ENCODE peak calls at places on chromosomes 2 and 18, in eight cellular contexts. V is AG08396; S is amygdala; J is NCI-H2081; U is substantia nigra; X is ELF-1; Q is activated CD8-positive, alpha-beta memory T cell treated with anti-CD3 and anti-CD28 coated beads for 24 hours; K is EL. G is an unnamed sample.

GRCh38 chr2:3289971-3290370 is 87.6 kb downstream of the EIPR1 start:
- DNase-seq in U (no peak), K (no peak), V (no peak), S (no peak), X (no peak), J (no peak), Q (no peak), G (no peak)

GRCh38 chr18:47908523-47909039 is 21.9 kb downstream of the SMAD2 start:
- DNase-seq in K (no peak), Q (no peak), V (no peak), U (no peak), J (peak; percentile 12), S (no peak), X (no peak), G (no peak)

GRCh38 chr2:120580709-120581108 is 155.0 kb upstream of the GLI2 start:
- DNase-seq in V (no peak), K (no peak), X (no peak), S (no peak), U (no peak), J (no peak), Q (no peak), G (no peak)

GRCh38 chr2:64204006-64204632 is 59.9 kb upstream of the PELI1 start:
- DNase-seq in J (no peak), V (peak; percentile 11), U (peak; percentile 29), X (peak; percentile 56), S (no peak), Q (peak; percentile 73), K (peak; percentile 57), G (no peak)

GRCh38 chr2:213166109-213166508 is 14.7 kb upstream of the IKZF2 start:
- DNase-seq in K (no peak), Q (no peak), J (no peak), V (no peak), U (no peak), S (no peak), X (no peak), G (no peak)

GRCh38 chr2:227147023-227147422 is 17.0 kb downstream of the COL4A4 start:
- DNase-seq in K (peak; percentile 79), J (no peak), Q (no peak), V (no peak), S (no peak), X (no peak), U (no peak), G (no peak)

GRCh38 chr2:205759286-205759685 is 77.0 kb downstream of the NRP2 start:
- DNase-seq in X (no peak), Q (no peak), V (no peak), J (no peak), S (no peak), K (no peak), U (no peak), G (no peak)

GRCh38 chr2:154836622-154837021 is 138.1 kb downstream of the KCNJ3 start:
- DNase-seq in V (no peak), Q (no peak), U (no peak), J (peak; percentile 91), K (no peak), S (no peak), X (no peak), G (no peak)

GRCh38 chr2:14720739-14721138 is 88.2 kb downstream of the LRATD1 start:
- DNase-seq in V (no peak), J (no peak), X (no peak), S (no peak), U (no peak), K (no peak), Q (no peak), G (no peak)

GRCh38 chr18:13366977-13367892 is 148.7 kb downstream of the LDLRAD4 start:
- DNase-seq in Q (peak; percentile 53), J (no peak), V (no peak), U (no peak), K (no peak), X (no peak), S (no peak), G (no peak)

GRCh38 chr2:39546409-39546808 is 109.3 kb upstream of the MAP4K3 start:
- DNase-seq in Q (no peak), V (no peak), U (no peak), J (no peak), S (no peak), K (no peak), X (no peak), G (no peak)

GRCh38 chr2:65731476-65731875 is 299.1 kb upstream of the SPRED2 start:
- DNase-seq in S (no peak), Q (no peak), V (no peak), X (no peak), J (no peak), K (no peak), U (no peak), G (no peak)

GRCh38 chr18:41703744-41704530 is 251.1 kb upstream of the PIK3C3 start:
- DNase-seq in V (no peak), X (no peak), S (no peak), K (no peak), Q (no peak), J (no peak), U (no peak), G (no peak)

GRCh38 chr18:27412551-27412950 is 227.4 kb upstream of the CHST9 start:
- DNase-seq in J (no peak), Q (no peak), X (no peak), S (no peak), K (no peak), V (no peak), U (no peak), G (no peak)

GRCh38 chr2:15943914-15944313 is 3.6 kb downstream of the MYCN start:
- DNase-seq in Q (no peak), K (no peak), U (peak; percentile 40), J (no peak), V (no peak), S (peak; percentile 32), X (no peak), G (no peak)

GRCh38 chr2:237393523-237393922 is 20.4 kb downstream of the COL6A3 start:
- DNase-seq in X (no peak), Q (no peak), K (peak; percentile 17), V (no peak), S (no peak), J (no peak), U (no peak), G (no peak)

GRCh38 chr18:59419386-59419785 is 60.3 kb upstream of the LMAN1 start:
- DNase-seq in V (peak; percentile 41), U (no peak), Q (no peak), X (no peak), S (no peak), J (peak; percentile 76), K (peak; percentile 18), G (no peak)

GRCh38 chr2:233976690-233977294 is 59.6 kb downstream of the TRPM8 start:
- DNase-seq in S (no peak), X (peak; percentile 14), J (peak; percentile 47), K (peak; percentile 69), Q (no peak), V (peak; percentile 51), U (no peak), G (peak; percentile 33)

GRCh38 chr18:845152-845819 is 33.2 kb upstream of the YES1 start:
- DNase-seq in U (no peak), Q (no peak), V (peak; percentile 22), K (peak; percentile 79), J (no peak), S (no peak), X (no peak), G (no peak)

GRCh38 chr2:221895366-221896121 is 323.4 kb upstream of the EPHA4 start:
- DNase-seq in Q (no peak), K (no peak), U (no peak), S (peak; percentile 3), V (peak; percentile 8), J (no peak), X (no peak), G (no peak)

GRCh38 chr2:28895189-28895893 is 874 bp downstream of the WDR43 start:
- DNase-seq in J (peak; percentile 26), V (peak; percentile 41), K (peak; percentile 42), X (no peak), Q (peak; percentile 86), U (no peak), S (peak; percentile 4), G (no peak)

GRCh38 chr18:79466591-79466990 is 70.9 kb downstream of the NFATC1 start:
- DNase-seq in V (no peak), S (no peak), J (no peak), U (no peak), Q (no peak), X (no peak), K (no peak), G (no peak)

GRCh38 chr2:175976758-175977157 is 25.3 kb downstream of the LNPK start:
- DNase-seq in J (no peak), K (peak; percentile 49), Q (no peak), X (no peak), S (no peak), V (no peak), U (no peak), G (no peak)

GRCh38 chr18:24968233-24968775 is 383.7 kb downstream of the ZNF521 start:
- DNase-seq in U (no peak), K (no peak), V (no peak), S (no peak), Q (no peak), J (no peak), X (no peak), G (no peak)

GRCh38 chr18:5759169-5759568 is 136.2 kb downstream of the TMEM200C start:
- DNase-seq in X (no peak), V (no peak), U (no peak), K (no peak), Q (no peak), S (no peak), J (no peak), G (no peak)

GRCh38 chr2:174023591-174024523 is 58.7 kb upstream of the SP3 start:
- DNase-seq in Q (no peak), U (no peak), S (no peak), X (peak; percentile 98), K (peak; percentile 83), V (peak; percentile 57), J (no peak), G (peak; percentile 70)

GRCh38 chr2:108182489-108182888 is 57.3 kb upstream of the SULT1C3 start:
- DNase-seq in S (no peak), U (no peak), J (peak; percentile 31), K (peak; percentile 28), X (peak; percentile 68), V (no peak), Q (no peak), G (no peak)

GRCh38 chr2:8489221-8489620 is 192.6 kb upstream of the ID2 start:
- DNase-seq in V (no peak), K (no peak), X (no peak), J (no peak), S (no peak), U (no peak), Q (no peak), G (no peak)

GRCh38 chr18:44748582-44748981 is 67.9 kb downstream of the SETBP1 start:
- DNase-seq in Q (no peak), V (no peak), S (no peak), X (no peak), K (no peak), U (no peak), J (no peak), G (no peak)

GRCh38 chr2:225462945-225463344 is 63.4 kb downstream of the NYAP2 start:
- DNase-seq in V (no peak), J (peak; percentile 16), U (no peak), Q (no peak), X (no peak), K (no peak), S (no peak), G (no peak)

GRCh38 chr2:60549250-60550150 is 4.0 kb downstream of the BCL11A start:
- DNase-seq in V (no peak), K (peak; percentile 36), J (peak; percentile 76), U (no peak), X (peak; percentile 86), S (no peak), Q (no peak), G (no peak)

GRCh38 chr2:150371066-150371812 is 116.2 kb downstream of the RND3 start:
- DNase-seq in K (no peak), V (no peak), J (no peak), Q (no peak), X (peak; percentile 55), S (no peak), U (no peak), G (no peak)

GRCh38 chr2:128304715-128305554 is 13.7 kb downstream of the HS6ST1 start:
- DNase-seq in V (peak; percentile 75), S (no peak), J (peak; percentile 76), U (no peak), K (peak; percentile 90), X (peak; percentile 57), Q (no peak), G (peak; percentile 93)

GRCh38 chr2:239369631-239370161 is 31.1 kb downstream of the HDAC4 start:
- DNase-seq in K (peak; percentile 79), Q (peak; percentile 75), X (no peak), V (no peak), J (no peak), S (no peak), U (no peak), G (peak; percentile 16)